ENCODE peak calls at places on chromosomes 13 and 19, in ten cellular contexts. I is HuH-7.5; J is NCI-H1092; P is GM04503; C is CD8-positive, alpha-beta T cell; R is NAMALWA; Y is amniotic stem cell; O is fibroblast of the conjunctiva; U is RPMI7951; Q is amygdala. K is an unnamed sample.

GRCh38 chr13:79211377-79211776 is 194.7 kb downstream of the RBM26 start:
- DNase-seq in C (no peak), O (no peak), I (no peak), J (no peak), Q (no peak), U (no peak), P (no peak), R (no peak), Y (no peak), K (no peak)

GRCh38 chr13:36115306-36115705 is 15.9 kb downstream of the DCLK1 start:
- DNase-seq in I (no peak), R (no peak), C (no peak), P (no peak), U (no peak), Y (no peak), Q (no peak), J (no peak), O (no peak), K (no peak)

GRCh38 chr13:79477968-79478367 is 3.0 kb upstream of the NDFIP2 start:
- DNase-seq in R (no peak), J (no peak), P (no peak), Q (no peak), O (no peak), C (no peak), I (no peak), U (no peak), Y (no peak), K (peak)

GRCh38 chr13:85543144-85543543 is 256.1 kb downstream of the SLITRK6 start:
- DNase-seq in C (no peak), I (no peak), Q (no peak), Y (no peak), P (no peak), U (peak), J (no peak), R (no peak), O (no peak), K (no peak)

GRCh38 chr19:7699422-7700127 is 2.4 kb downstream of the FCER2 start:
- DNase-seq in O (no peak), R (peak), Y (no peak), C (no peak), U (no peak), J (no peak), P (no peak), Q (no peak), I (no peak), K (no peak)

GRCh38 chr19:41552558-41552957 is 23.4 kb upstream of the CEACAM21 start:
- DNase-seq in O (no peak), C (no peak), Y (no peak), R (peak), P (no peak), J (no peak), Q (no peak), I (no peak), U (no peak), K (no peak)

GRCh38 chr13:97267418-97268059 is 45.4 kb downstream of the MBNL2 start:
- DNase-seq in R (no peak), Q (no peak), C (no peak), J (no peak), Y (no peak), I (no peak), O (no peak), U (no peak), P (no peak), K (no peak)

GRCh38 chr13:78061806-78062205 is 143.2 kb upstream of the EDNRB start:
- DNase-seq in I (no peak), R (no peak), O (no peak), J (no peak), Q (no peak), P (no peak), C (no peak), U (no peak), Y (no peak), K (no peak)

GRCh38 chr19:18388328-18389094 is 2.6 kb downstream of the GDF15 start:
- DNase-seq in R (peak), U (peak), I (peak), C (peak), P (no peak), J (peak), Q (no peak), Y (no peak), O (no peak), K (peak)

GRCh38 chr19:48400018-48400742 is 6.7 kb downstream of the GRIN2D start:
- DNase-seq in U (peak), Y (no peak), Q (no peak), P (no peak), R (no peak), J (no peak), I (peak), C (no peak), O (no peak), K (peak)

GRCh38 chr19:8038815-8039214 is 13.7 kb upstream of the CCL25 start:
- DNase-seq in O (no peak), Q (no peak), R (no peak), C (no peak), J (no peak), I (no peak), U (no peak), P (no peak), Y (no peak), K (no peak)

GRCh38 chr19:47469419-47469700 is 2.3 kb downstream of the SLC8A2 start:
- DNase-seq in C (no peak), Q (no peak), O (no peak), Y (no peak), P (no peak), R (no peak), J (no peak), U (no peak), I (no peak), K (no peak)

GRCh38 chr13:80131204-80131603 is 209.7 kb downstream of the SPRY2 start:
- DNase-seq in U (peak), O (no peak), I (peak), Y (peak), R (no peak), J (no peak), Q (peak), P (no peak), C (no peak), K (peak)

GRCh38 chr13:91557328-91557727 is 158.9 kb downstream of the GPC5 start:
- DNase-seq in J (no peak), C (no peak), R (no peak), I (no peak), P (no peak), U (no peak), Q (no peak), Y (no peak), O (no peak), K (no peak)

GRCh38 chr19:53813996-53814395 is 10.1 kb downstream of the NLRP12 start:
- DNase-seq in Q (no peak), P (peak), I (no peak), O (no peak), Y (no peak), U (peak), J (no peak), C (no peak), R (no peak), K (no peak)

GRCh38 chr13:75368167-75368566 is 113.8 kb downstream of the TBC1D4 start:
- DNase-seq in O (peak), Q (no peak), C (no peak), Y (peak), P (peak), J (no peak), I (no peak), U (peak), R (no peak), K (peak)

GRCh38 chr13:111304041-111304544 is 16.3 kb upstream of the TEX29 start:
- DNase-seq in J (no peak), U (no peak), P (no peak), O (no peak), Q (no peak), R (no peak), C (no peak), I (no peak), Y (no peak), K (no peak)

GRCh38 chr13:113860579-113861432 is 3.1 kb downstream of the GAS6 start:
- DNase-seq in P (no peak), C (no peak), J (no peak), Y (no peak), I (no peak), O (no peak), R (no peak), Q (no peak), U (no peak), K (no peak)

GRCh38 chr13:71217827-71218226 is 649.2 kb downstream of the DACH1 start:
- DNase-seq in I (no peak), O (no peak), R (no peak), J (peak), Y (no peak), U (no peak), C (no peak), P (no peak), Q (no peak), K (no peak)

GRCh38 chr19:47499863-47500830 is 14.7 kb downstream of the NAPA start:
- DNase-seq in U (no peak), P (no peak), I (no peak), C (no peak), Q (no peak), O (no peak), J (no peak), R (no peak), Y (no peak), K (no peak)

GRCh38 chr13:64075543-64076271 is 2660.1 kb upstream of the PCDH20 start:
- DNase-seq in I (no peak), Y (no peak), C (no peak), R (no peak), U (peak), P (no peak), J (no peak), O (no peak), Q (no peak), K (no peak)

GRCh38 chr19:6539514-6539913 is 8.7 kb downstream of the TNFSF9 start:
- DNase-seq in I (no peak), O (no peak), C (no peak), P (no peak), J (no peak), Q (no peak), R (no peak), U (no peak), Y (no peak), K (no peak)

GRCh38 chr13:102291587-102292218 is 110.1 kb downstream of the FGF14 start:
- DNase-seq in U (peak), P (no peak), R (no peak), J (no peak), Q (no peak), Y (no peak), I (no peak), C (no peak), O (peak), K (no peak)

GRCh38 chr19:37309834-37310575 is 60.9 kb upstream of the ZNF527 start:
- DNase-seq in I (no peak), J (no peak), Q (no peak), U (no peak), P (no peak), R (peak), Y (no peak), C (no peak), O (no peak), K (no peak)

GRCh38 chr13:76647550-76647949 is 238.7 kb downstream of the KCTD12 start:
- DNase-seq in Y (peak), O (no peak), P (no peak), I (no peak), U (peak), Q (no peak), C (no peak), R (no peak), J (no peak), K (no peak)

GRCh38 chr13:102688306-102688973 is 6.4 kb downstream of the METTL21C start:
- DNase-seq in I (no peak), J (no peak), P (no peak), U (no peak), R (no peak), C (no peak), Y (no peak), Q (no peak), O (no peak), K (no peak)

GRCh38 chr19:36508325-36508724 is 19.0 kb upstream of the ZNF566 start:
- DNase-seq in R (no peak), U (no peak), O (no peak), C (no peak), Y (no peak), P (no peak), J (no peak), I (no peak), Q (no peak), K (no peak)

GRCh38 chr19:34181111-34181864 is 9.0 kb downstream of the LSM14A start:
- DNase-seq in J (no peak), R (no peak), Y (no peak), I (no peak), O (no peak), P (no peak), U (no peak), Q (no peak), C (no peak), K (no peak)

GRCh38 chr19:6038634-6039405 is 60.9 kb upstream of the RANBP3 start:
- DNase-seq in P (no peak), Y (no peak), I (no peak), R (no peak), U (no peak), C (no peak), J (no peak), O (no peak), Q (no peak), K (no peak)

GRCh38 chr13:69946443-69946955 is 161.1 kb upstream of the ATXN8OS start:
- DNase-seq in J (no peak), I (no peak), Y (no peak), Q (no peak), R (no peak), P (no peak), C (no peak), O (no peak), U (no peak), K (no peak)

GRCh38 chr19:10892256-10892655 is 20.9 kb downstream of the CARM1 start:
- DNase-seq in R (no peak), Q (no peak), J (no peak), U (no peak), I (no peak), P (no peak), C (no peak), O (no peak), Y (no peak), K (no peak)

GRCh38 chr13:22736084-22736767 is 444.6 kb upstream of the SGCG start:
- DNase-seq in R (no peak), Q (no peak), C (no peak), U (no peak), Y (no peak), J (no peak), O (no peak), I (no peak), P (no peak), K (no peak)

GRCh38 chr13:61761690-61762089 is 346.0 kb upstream of the PCDH20 start:
- DNase-seq in O (no peak), R (no peak), P (no peak), I (no peak), J (no peak), U (no peak), Q (no peak), C (no peak), Y (no peak), K (no peak)